ENCODE peak calls at places on chromosomes 7 and 10, in nine cellular contexts. One of them, this sample, is unnamed.

GRCh38 chr7:142711196-142711595 is 38.1 kb upstream of the PRSS1 start:
- DNase-seq in CD8-positive, alpha-beta memory T cell: no peak
- DNase-seq in astrocyte of the spinal cord: no peak
- DNase-seq in tibial artery: no peak
- DNase-seq in WERI-Rb-1: no peak
- DNase-seq in PC-3: peak
- DNase-seq in RWPE2: no peak
- DNase-seq in MM.1S: peak
- DNase-seq in pancreas: no peak
- DNase-seq in this sample: no peak

GRCh38 chr7:37541810-37542443 is 93.3 kb upstream of the ELMO1 start:
- DNase-seq in CD8-positive, alpha-beta memory T cell: no peak
- DNase-seq in astrocyte of the spinal cord: no peak
- DNase-seq in tibial artery: no peak
- DNase-seq in WERI-Rb-1: no peak
- DNase-seq in PC-3: no peak
- DNase-seq in RWPE2: no peak
- DNase-seq in MM.1S: peak
- DNase-seq in pancreas: no peak
- DNase-seq in this sample: no peak

GRCh38 chr10:32788359-32788758 is 169.7 kb downstream of the ITGB1 start:
- DNase-seq in CD8-positive, alpha-beta memory T cell: no peak
- DNase-seq in astrocyte of the spinal cord: no peak
- DNase-seq in tibial artery: no peak
- DNase-seq in WERI-Rb-1: no peak
- DNase-seq in PC-3: no peak
- DNase-seq in RWPE2: no peak
- DNase-seq in MM.1S: no peak
- DNase-seq in pancreas: no peak
- DNase-seq in this sample: no peak

GRCh38 chr7:24283900-24284698 is at the start of gene NPY:
- DNase-seq in CD8-positive, alpha-beta memory T cell: no peak
- DNase-seq in astrocyte of the spinal cord: no peak
- DNase-seq in tibial artery: no peak
- DNase-seq in WERI-Rb-1: peak
- DNase-seq in PC-3: no peak
- DNase-seq in RWPE2: no peak
- DNase-seq in MM.1S: no peak
- DNase-seq in pancreas: no peak
- DNase-seq in this sample: no peak

GRCh38 chr7:155789001-155789725 is 23.1 kb downstream of the SHH start:
- DNase-seq in CD8-positive, alpha-beta memory T cell: no peak
- DNase-seq in astrocyte of the spinal cord: no peak
- DNase-seq in tibial artery: no peak
- DNase-seq in WERI-Rb-1: no peak
- DNase-seq in PC-3: no peak
- DNase-seq in RWPE2: no peak
- DNase-seq in MM.1S: no peak
- DNase-seq in pancreas: no peak
- DNase-seq in this sample: no peak

GRCh38 chr7:129493555-129493954 is 8.8 kb upstream of the SMKR1 start:
- DNase-seq in CD8-positive, alpha-beta memory T cell: no peak
- DNase-seq in astrocyte of the spinal cord: no peak
- DNase-seq in tibial artery: no peak
- DNase-seq in WERI-Rb-1: no peak
- DNase-seq in PC-3: peak
- DNase-seq in RWPE2: no peak
- DNase-seq in MM.1S: peak
- DNase-seq in pancreas: no peak
- DNase-seq in this sample: no peak

GRCh38 chr7:134245253-134245652 is 71.5 kb downstream of the SLC35B4 start:
- DNase-seq in CD8-positive, alpha-beta memory T cell: no peak
- DNase-seq in astrocyte of the spinal cord: no peak
- DNase-seq in tibial artery: no peak
- DNase-seq in WERI-Rb-1: no peak
- DNase-seq in PC-3: no peak
- DNase-seq in RWPE2: no peak
- DNase-seq in MM.1S: peak
- DNase-seq in pancreas: no peak
- DNase-seq in this sample: no peak

GRCh38 chr10:129033354-129033729 is 433.7 kb upstream of the MGMT start:
- DNase-seq in CD8-positive, alpha-beta memory T cell: no peak
- DNase-seq in astrocyte of the spinal cord: no peak
- DNase-seq in tibial artery: no peak
- DNase-seq in WERI-Rb-1: no peak
- DNase-seq in PC-3: no peak
- DNase-seq in RWPE2: no peak
- DNase-seq in MM.1S: no peak
- DNase-seq in pancreas: no peak
- DNase-seq in this sample: no peak

DNA sequence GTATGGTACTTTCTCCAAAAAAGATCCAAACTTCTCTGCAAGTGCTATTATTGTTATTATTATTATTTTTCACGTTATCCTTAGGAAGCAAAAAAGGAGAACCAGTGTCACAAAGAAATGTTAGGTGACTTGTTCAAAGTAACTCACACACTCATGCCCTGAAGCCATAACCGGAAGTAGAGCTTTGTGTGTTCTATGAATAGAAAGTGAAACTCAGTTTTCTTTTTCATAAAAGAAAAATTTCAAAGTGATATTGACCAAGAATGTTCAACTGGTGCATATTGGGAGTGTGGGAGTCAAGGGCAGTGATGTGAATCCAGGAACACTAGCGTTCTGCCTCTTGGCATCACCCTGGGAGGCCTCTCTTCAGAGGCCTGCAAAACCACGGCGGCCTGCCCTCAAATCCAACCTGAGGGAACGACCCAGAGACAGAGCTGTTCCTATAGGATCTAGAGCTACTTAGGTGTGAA is 106.1 kb downstream of the PRKCQ start:
- DNase-seq in CD8-positive, alpha-beta memory T cell: peak
- DNase-seq in astrocyte of the spinal cord: peak
- DNase-seq in tibial artery: no peak
- DNase-seq in WERI-Rb-1: no peak
- DNase-seq in PC-3: no peak
- DNase-seq in RWPE2: no peak
- DNase-seq in MM.1S: peak
- DNase-seq in pancreas: no peak
- DNase-seq in this sample: no peak
- H3K4me3 ChIP-seq in CD8-positive, alpha-beta memory T cell: peak
- H3K4me3 ChIP-seq in astrocyte of the spinal cord: no peak
- H3K4me3 ChIP-seq in tibial artery: no peak
- H3K4me3 ChIP-seq in WERI-Rb-1: no peak
- H3K4me3 ChIP-seq in PC-3: no peak
- H3K4me3 ChIP-seq in RWPE2: no peak
- H3K4me3 ChIP-seq in MM.1S: peak
- H3K4me3 ChIP-seq in pancreas: no peak
- H3K4me3 ChIP-seq in this sample: no peak

GRCh38 chr10:99915414-99915813 is 94.3 kb downstream of the DNMBP start:
- DNase-seq in CD8-positive, alpha-beta memory T cell: no peak
- DNase-seq in astrocyte of the spinal cord: no peak
- DNase-seq in tibial artery: no peak
- DNase-seq in WERI-Rb-1: no peak
- DNase-seq in PC-3: no peak
- DNase-seq in RWPE2: no peak
- DNase-seq in MM.1S: no peak
- DNase-seq in pancreas: no peak
- DNase-seq in this sample: no peak

GRCh38 chr10:99916776-99917175 is 93.0 kb downstream of the DNMBP start:
- DNase-seq in CD8-positive, alpha-beta memory T cell: no peak
- DNase-seq in astrocyte of the spinal cord: no peak
- DNase-seq in tibial artery: no peak
- DNase-seq in WERI-Rb-1: no peak
- DNase-seq in PC-3: no peak
- DNase-seq in RWPE2: no peak
- DNase-seq in MM.1S: no peak
- DNase-seq in pancreas: no peak
- DNase-seq in this sample: no peak

GRCh38 chr10:99920486-99920885 is 89.3 kb downstream of the DNMBP start:
- DNase-seq in CD8-positive, alpha-beta memory T cell: no peak
- DNase-seq in astrocyte of the spinal cord: no peak
- DNase-seq in tibial artery: no peak
- DNase-seq in WERI-Rb-1: no peak
- DNase-seq in PC-3: no peak
- DNase-seq in RWPE2: no peak
- DNase-seq in MM.1S: no peak
- DNase-seq in pancreas: peak
- DNase-seq in this sample: no peak

GRCh38 chr10:99920901-99921300 is 88.8 kb downstream of the DNMBP start:
- DNase-seq in CD8-positive, alpha-beta memory T cell: no peak
- DNase-seq in astrocyte of the spinal cord: peak
- DNase-seq in tibial artery: no peak
- DNase-seq in WERI-Rb-1: no peak
- DNase-seq in PC-3: peak
- DNase-seq in RWPE2: no peak
- DNase-seq in MM.1S: no peak
- DNase-seq in pancreas: peak
- DNase-seq in this sample: no peak

DNA sequence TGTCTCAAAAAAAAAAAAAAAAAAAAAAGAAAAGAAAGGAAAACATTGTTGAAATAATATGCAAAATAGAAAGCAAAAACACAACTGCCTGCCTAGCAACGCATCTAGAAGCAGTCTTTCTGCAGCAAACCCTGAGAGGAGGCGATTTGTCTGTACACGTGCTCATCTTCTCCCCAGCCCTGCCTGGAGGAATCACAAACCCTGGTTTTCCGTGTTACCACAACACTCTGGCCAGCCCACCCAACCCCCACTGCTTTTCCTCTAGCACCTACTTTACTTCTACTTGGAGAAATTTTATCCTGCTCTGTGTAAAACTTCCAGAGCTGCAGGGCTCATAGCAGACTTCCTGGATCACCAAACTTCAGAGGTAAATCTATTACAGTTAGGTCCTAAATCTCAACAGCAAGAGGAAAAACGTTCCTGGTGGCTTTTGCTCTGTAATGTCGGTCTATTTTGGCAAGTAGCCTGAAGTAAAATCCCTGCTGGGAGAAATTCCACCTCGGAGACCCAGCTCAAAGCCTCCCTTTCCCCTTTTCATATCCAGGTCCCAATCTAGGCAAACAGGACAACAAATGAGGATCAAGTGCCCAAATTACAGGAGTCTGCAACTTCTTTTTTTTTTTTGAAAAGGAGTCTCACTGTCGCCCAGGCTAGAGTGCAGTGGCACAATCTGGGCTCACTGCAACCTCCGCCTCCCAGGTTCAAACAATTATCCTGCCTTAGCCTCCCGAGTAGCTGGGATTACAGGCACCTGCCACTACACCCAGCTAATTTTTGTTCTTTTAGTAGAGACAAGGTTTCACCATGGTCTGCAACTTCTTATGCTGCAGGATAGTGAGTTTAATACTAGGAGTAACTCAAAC is 91.6 kb downstream of the DNMBP start:
- DNase-seq in CD8-positive, alpha-beta memory T cell: no peak
- DNase-seq in astrocyte of the spinal cord: peak
- DNase-seq in tibial artery: no peak
- DNase-seq in WERI-Rb-1: peak
- DNase-seq in PC-3: no peak
- DNase-seq in RWPE2: no peak
- DNase-seq in MM.1S: no peak
- DNase-seq in pancreas: no peak
- DNase-seq in this sample: no peak
- H3K4me3 ChIP-seq in CD8-positive, alpha-beta memory T cell: no peak
- H3K4me3 ChIP-seq in astrocyte of the spinal cord: peak
- H3K4me3 ChIP-seq in tibial artery: peak
- H3K4me3 ChIP-seq in WERI-Rb-1: peak
- H3K4me3 ChIP-seq in PC-3: no peak
- H3K4me3 ChIP-seq in RWPE2: no peak
- H3K4me3 ChIP-seq in MM.1S: no peak
- H3K4me3 ChIP-seq in pancreas: peak
- H3K4me3 ChIP-seq in this sample: peak

GRCh38 chr10:44882146-44882720 is 28.9 kb upstream of the TMEM72 start:
- DNase-seq in CD8-positive, alpha-beta memory T cell: no peak
- DNase-seq in astrocyte of the spinal cord: no peak
- DNase-seq in tibial artery: no peak
- DNase-seq in WERI-Rb-1: no peak
- DNase-seq in PC-3: no peak
- DNase-seq in RWPE2: no peak
- DNase-seq in MM.1S: peak
- DNase-seq in pancreas: peak
- DNase-seq in this sample: no peak

GRCh38 chr10:44881639-44882038 is 29.5 kb upstream of the TMEM72 start:
- DNase-seq in CD8-positive, alpha-beta memory T cell: no peak
- DNase-seq in astrocyte of the spinal cord: no peak
- DNase-seq in tibial artery: no peak
- DNase-seq in WERI-Rb-1: no peak
- DNase-seq in PC-3: no peak
- DNase-seq in RWPE2: no peak
- DNase-seq in MM.1S: no peak
- DNase-seq in pancreas: no peak
- DNase-seq in this sample: no peak

GRCh38 chr10:44878704-44879530 is 32.2 kb upstream of the TMEM72 start:
- DNase-seq in CD8-positive, alpha-beta memory T cell: peak
- DNase-seq in astrocyte of the spinal cord: peak
- DNase-seq in tibial artery: peak
- DNase-seq in WERI-Rb-1: peak
- DNase-seq in PC-3: peak
- DNase-seq in RWPE2: no peak
- DNase-seq in MM.1S: peak
- DNase-seq in pancreas: peak
- DNase-seq in this sample: peak

GRCh38 chr10:44880090-44880715 is 30.9 kb upstream of the TMEM72 start:
- DNase-seq in CD8-positive, alpha-beta memory T cell: no peak
- DNase-seq in astrocyte of the spinal cord: no peak
- DNase-seq in tibial artery: no peak
- DNase-seq in WERI-Rb-1: no peak
- DNase-seq in PC-3: no peak
- DNase-seq in RWPE2: no peak
- DNase-seq in MM.1S: no peak
- DNase-seq in pancreas: no peak
- DNase-seq in this sample: no peak

DNA sequence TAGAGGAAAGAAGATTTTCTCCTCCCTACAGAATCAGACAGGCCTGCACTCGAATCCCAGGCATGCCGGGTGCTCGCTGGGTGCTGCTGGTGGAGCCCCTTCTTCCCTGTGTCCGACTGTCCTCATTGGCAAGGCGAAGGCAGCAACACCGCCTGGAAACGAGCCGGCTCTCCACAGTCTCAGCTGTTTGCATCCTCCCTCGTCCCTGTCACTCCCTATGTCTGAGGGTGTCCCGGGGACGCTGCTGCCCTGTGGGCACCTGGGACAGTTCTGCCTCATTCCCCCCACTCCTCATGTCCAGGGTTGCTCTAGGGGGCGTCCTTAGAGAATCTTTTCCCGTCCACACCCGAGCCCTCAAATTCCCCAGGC is 31.6 kb upstream of the TMEM72 start:
- DNase-seq in CD8-positive, alpha-beta memory T cell: no peak
- DNase-seq in astrocyte of the spinal cord: no peak
- DNase-seq in tibial artery: no peak
- DNase-seq in WERI-Rb-1: no peak
- DNase-seq in PC-3: no peak
- DNase-seq in RWPE2: no peak
- DNase-seq in MM.1S: no peak
- DNase-seq in pancreas: no peak
- DNase-seq in this sample: no peak
- H3K4me3 ChIP-seq in CD8-positive, alpha-beta memory T cell: peak
- H3K4me3 ChIP-seq in astrocyte of the spinal cord: peak
- H3K4me3 ChIP-seq in tibial artery: peak
- H3K4me3 ChIP-seq in WERI-Rb-1: peak
- H3K4me3 ChIP-seq in PC-3: no peak
- H3K4me3 ChIP-seq in RWPE2: no peak
- H3K4me3 ChIP-seq in MM.1S: no peak
- H3K4me3 ChIP-seq in pancreas: no peak
- H3K4me3 ChIP-seq in this sample: peak

GRCh38 chr7:100891555-100891954 is 2.0 kb upstream of the UFSP1 start:
- DNase-seq in CD8-positive, alpha-beta memory T cell: no peak
- DNase-seq in astrocyte of the spinal cord: no peak
- DNase-seq in tibial artery: no peak
- DNase-seq in WERI-Rb-1: no peak
- DNase-seq in PC-3: peak
- DNase-seq in RWPE2: no peak
- DNase-seq in MM.1S: no peak
- DNase-seq in pancreas: no peak
- DNase-seq in this sample: no peak

GRCh38 chr7:100890640-100891521 is 1.4 kb upstream of the UFSP1 start:
- DNase-seq in CD8-positive, alpha-beta memory T cell: no peak
- DNase-seq in astrocyte of the spinal cord: no peak
- DNase-seq in tibial artery: no peak
- DNase-seq in WERI-Rb-1: no peak
- DNase-seq in PC-3: no peak
- DNase-seq in RWPE2: no peak
- DNase-seq in MM.1S: no peak
- DNase-seq in pancreas: no peak
- DNase-seq in this sample: no peak

GRCh38 chr7:100893318-100893895 is 2.3 kb downstream of the ACHE start:
- DNase-seq in CD8-positive, alpha-beta memory T cell: no peak
- DNase-seq in astrocyte of the spinal cord: no peak
- DNase-seq in tibial artery: no peak
- DNase-seq in WERI-Rb-1: no peak
- DNase-seq in PC-3: no peak
- DNase-seq in RWPE2: no peak
- DNase-seq in MM.1S: no peak
- DNase-seq in pancreas: no peak
- DNase-seq in this sample: no peak

GRCh38 chr7:100893910-100894763 is 1.6 kb downstream of the ACHE start:
- DNase-seq in CD8-positive, alpha-beta memory T cell: no peak
- DNase-seq in astrocyte of the spinal cord: no peak
- DNase-seq in tibial artery: no peak
- DNase-seq in WERI-Rb-1: no peak
- DNase-seq in PC-3: no peak
- DNase-seq in RWPE2: no peak
- DNase-seq in MM.1S: no peak
- DNase-seq in pancreas: no peak
- DNase-seq in this sample: no peak

GRCh38 chr7:100892364-100893317 is 3.0 kb downstream of the ACHE start:
- DNase-seq in CD8-positive, alpha-beta memory T cell: no peak
- DNase-seq in astrocyte of the spinal cord: no peak
- DNase-seq in tibial artery: no peak
- DNase-seq in WERI-Rb-1: no peak
- DNase-seq in PC-3: no peak
- DNase-seq in RWPE2: no peak
- DNase-seq in MM.1S: no peak
- DNase-seq in pancreas: no peak
- DNase-seq in this sample: no peak
- H3K4me3 ChIP-seq in CD8-positive, alpha-beta memory T cell: no peak
- H3K4me3 ChIP-seq in astrocyte of the spinal cord: no peak
- H3K4me3 ChIP-seq in tibial artery: no peak
- H3K4me3 ChIP-seq in WERI-Rb-1: no peak
- H3K4me3 ChIP-seq in PC-3: no peak
- H3K4me3 ChIP-seq in RWPE2: no peak
- H3K4me3 ChIP-seq in MM.1S: no peak
- H3K4me3 ChIP-seq in pancreas: no peak
- H3K4me3 ChIP-seq in this sample: no peak